ENCODE peak calls at places on chromosomes 7 and 10, in seven cellular contexts. One of them, this sample, is unnamed.

GRCh38 chr7:24817339-24817738 is 60.1 kb upstream of the GSDME start:
- DNase-seq in cardiac muscle cell: no peak
- DNase-seq in A549: no peak
- DNase-seq in ovary: no peak
- DNase-seq in suprapubic skin: no peak
- DNase-seq in kidney: no peak
- DNase-seq in stomach: no peak
- DNase-seq in this sample: no peak

GRCh38 chr10:110399163-110400094 is 94.7 kb upstream of the SMNDC1 start:
- DNase-seq in cardiac muscle cell: peak; percentile 98
- DNase-seq in A549: peak; percentile 98
- DNase-seq in ovary: no peak
- DNase-seq in suprapubic skin: no peak
- DNase-seq in kidney: peak; percentile 23
- DNase-seq in stomach: peak; percentile 62
- DNase-seq in this sample: peak; percentile 47

GRCh38 chr7:121960678-121961461 is 87.9 kb downstream of the PTPRZ1 start:
- DNase-seq in cardiac muscle cell: peak; percentile 54
- DNase-seq in A549: peak; percentile 4
- DNase-seq in ovary: no peak
- DNase-seq in suprapubic skin: no peak
- DNase-seq in kidney: no peak
- DNase-seq in stomach: no peak
- DNase-seq in this sample: no peak

GRCh38 chr10:100998991-100999741 is 442 bp upstream of the LZTS2 start:
- DNase-seq in cardiac muscle cell: peak; percentile 84
- DNase-seq in A549: peak; percentile 74
- DNase-seq in ovary: peak; percentile 91
- DNase-seq in suprapubic skin: peak; percentile 92
- DNase-seq in kidney: peak; percentile 94
- DNase-seq in stomach: peak; percentile 82
- DNase-seq in this sample: peak; percentile 88

GRCh38 chr10:12847361-12847975 is 154.0 kb downstream of the CCDC3 start:
- DNase-seq in cardiac muscle cell: no peak
- DNase-seq in A549: peak; percentile 56
- DNase-seq in ovary: no peak
- DNase-seq in suprapubic skin: no peak
- DNase-seq in kidney: no peak
- DNase-seq in stomach: no peak
- DNase-seq in this sample: no peak

GRCh38 chr7:18976715-18977466 is 140.5 kb downstream of the TWIST1 start:
- DNase-seq in cardiac muscle cell: peak; percentile 38
- DNase-seq in A549: no peak
- DNase-seq in ovary: no peak
- DNase-seq in suprapubic skin: no peak
- DNase-seq in kidney: no peak
- DNase-seq in stomach: no peak
- DNase-seq in this sample: no peak

GRCh38 chr7:24833548-24833947 is 76.3 kb upstream of the GSDME start:
- DNase-seq in cardiac muscle cell: no peak
- DNase-seq in A549: no peak
- DNase-seq in ovary: no peak
- DNase-seq in suprapubic skin: no peak
- DNase-seq in kidney: no peak
- DNase-seq in stomach: no peak
- DNase-seq in this sample: no peak

GRCh38 chr10:106360870-106361269 is 803.6 kb downstream of the SORCS1 start:
- DNase-seq in cardiac muscle cell: peak; percentile 96
- DNase-seq in A549: no peak
- DNase-seq in ovary: no peak
- DNase-seq in suprapubic skin: no peak
- DNase-seq in kidney: no peak
- DNase-seq in stomach: no peak
- DNase-seq in this sample: no peak

GRCh38 chr7:150974468-150975391 is 3.4 kb downstream of the KCNH2 start:
- DNase-seq in cardiac muscle cell: peak; percentile 23
- DNase-seq in A549: peak; percentile 44
- DNase-seq in ovary: peak; percentile 75
- DNase-seq in suprapubic skin: no peak
- DNase-seq in kidney: no peak
- DNase-seq in stomach: peak; percentile 55
- DNase-seq in this sample: peak; percentile 60

GRCh38 chr7:47496064-47496665 is 85.7 kb downstream of the TNS3 start:
- DNase-seq in cardiac muscle cell: no peak
- DNase-seq in A549: no peak
- DNase-seq in ovary: no peak
- DNase-seq in suprapubic skin: no peak
- DNase-seq in kidney: peak; percentile 42
- DNase-seq in stomach: no peak
- DNase-seq in this sample: no peak

GRCh38 chr10:11429439-11430052 is 181.9 kb downstream of the USP6NL start:
- DNase-seq in cardiac muscle cell: no peak
- DNase-seq in A549: no peak
- DNase-seq in ovary: no peak
- DNase-seq in suprapubic skin: peak; percentile 29
- DNase-seq in kidney: no peak
- DNase-seq in stomach: no peak
- DNase-seq in this sample: no peak

GRCh38 chr7:81776159-81776558 is 6.3 kb upstream of the HGF start:
- DNase-seq in cardiac muscle cell: peak; percentile 47
- DNase-seq in A549: no peak
- DNase-seq in ovary: no peak
- DNase-seq in suprapubic skin: no peak
- DNase-seq in kidney: no peak
- DNase-seq in stomach: no peak
- DNase-seq in this sample: no peak

GRCh38 chr10:112842832-112843360 is 107.2 kb upstream of the TCF7L2 start:
- DNase-seq in cardiac muscle cell: peak; percentile 41
- DNase-seq in A549: no peak
- DNase-seq in ovary: no peak
- DNase-seq in suprapubic skin: no peak
- DNase-seq in kidney: peak; percentile 87
- DNase-seq in stomach: no peak
- DNase-seq in this sample: no peak

GRCh38 chr7:155763721-155764431 is 48.4 kb downstream of the SHH start:
- DNase-seq in cardiac muscle cell: peak; percentile 59
- DNase-seq in A549: no peak
- DNase-seq in ovary: no peak
- DNase-seq in suprapubic skin: no peak
- DNase-seq in kidney: peak; percentile 77
- DNase-seq in stomach: no peak
- DNase-seq in this sample: peak; percentile 19
- H3K4me3 ChIP-seq in cardiac muscle cell: no peak overlapping the region
- H3K4me3 ChIP-seq in A549: no peak overlapping the region
- H3K4me3 ChIP-seq in ovary: no peak overlapping the region
- H3K4me3 ChIP-seq in suprapubic skin: no peak overlapping the region
- H3K4me3 ChIP-seq in kidney: no peak overlapping the region
- H3K4me3 ChIP-seq in stomach: no peak overlapping the region
- H3K4me3 ChIP-seq in this sample: no peak overlapping the region

GRCh38 chr10:69385454-69386350 is 31.0 kb downstream of the TACR2 start:
- DNase-seq in cardiac muscle cell: no peak
- DNase-seq in A549: no peak
- DNase-seq in ovary: no peak
- DNase-seq in suprapubic skin: no peak
- DNase-seq in kidney: no peak
- DNase-seq in stomach: no peak
- DNase-seq in this sample: no peak

GRCh38 chr10:69379800-69380199 is 36.9 kb downstream of the TACR2 start:
- DNase-seq in cardiac muscle cell: no peak
- DNase-seq in A549: no peak
- DNase-seq in ovary: no peak
- DNase-seq in suprapubic skin: no peak
- DNase-seq in kidney: no peak
- DNase-seq in stomach: no peak
- DNase-seq in this sample: no peak

GRCh38 chr10:69382382-69383117 is 34.2 kb downstream of the TACR2 start:
- DNase-seq in cardiac muscle cell: peak; percentile 90
- DNase-seq in A549: peak; percentile 27
- DNase-seq in ovary: no peak
- DNase-seq in suprapubic skin: no peak
- DNase-seq in kidney: no peak
- DNase-seq in stomach: no peak
- DNase-seq in this sample: no peak

GRCh38 chr10:69384320-69384719 is 32.4 kb downstream of the TACR2 start:
- DNase-seq in cardiac muscle cell: no peak
- DNase-seq in A549: no peak
- DNase-seq in ovary: no peak
- DNase-seq in suprapubic skin: no peak
- DNase-seq in kidney: no peak
- DNase-seq in stomach: no peak
- DNase-seq in this sample: no peak

DNA sequence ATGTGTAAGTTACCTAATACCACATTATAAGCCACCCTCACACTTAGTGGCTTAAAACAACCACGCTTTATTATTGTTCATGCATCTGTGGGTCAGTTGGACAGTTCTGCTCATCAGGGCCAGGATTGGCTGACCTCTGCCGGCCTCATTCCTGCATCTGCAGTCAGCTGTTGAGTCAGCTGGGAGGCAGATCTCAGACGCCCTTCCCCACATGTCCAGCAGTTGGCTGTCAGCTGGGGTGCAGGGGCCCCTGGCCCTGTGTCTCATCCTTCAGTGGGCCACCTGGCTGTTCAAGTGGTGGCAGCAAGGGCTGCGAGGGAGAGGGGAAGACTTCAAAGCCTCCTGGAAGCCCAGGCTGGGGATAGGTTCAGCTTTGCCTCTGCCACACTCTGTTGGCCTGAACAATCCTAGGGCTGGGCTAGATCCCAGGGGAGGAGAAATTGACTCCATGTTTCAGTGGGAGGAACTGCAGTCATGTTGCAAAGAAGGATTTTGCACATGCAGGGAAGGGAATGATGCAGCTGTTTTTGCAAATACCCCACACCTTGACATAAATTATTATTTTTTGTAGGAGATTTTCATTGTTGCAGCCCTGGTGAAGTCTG is 33.1 kb downstream of the TACR2 start:
- DNase-seq in cardiac muscle cell: peak; percentile 56
- DNase-seq in A549: peak; percentile 35
- DNase-seq in ovary: no peak
- DNase-seq in suprapubic skin: no peak
- DNase-seq in kidney: no peak
- DNase-seq in stomach: no peak
- DNase-seq in this sample: peak; percentile 40
- TF ChIP-seq CTCF in cardiac muscle cell: peak; percentile 17
- TF ChIP-seq CTCF in A549: peak; percentile 20
- TF ChIP-seq CTCF in ovary: no peak
- TF ChIP-seq CTCF in suprapubic skin: no peak
- TF ChIP-seq CTCF in kidney: no peak
- TF ChIP-seq CTCF in stomach: no peak
- TF ChIP-seq CTCF in this sample: no peak

DNA sequence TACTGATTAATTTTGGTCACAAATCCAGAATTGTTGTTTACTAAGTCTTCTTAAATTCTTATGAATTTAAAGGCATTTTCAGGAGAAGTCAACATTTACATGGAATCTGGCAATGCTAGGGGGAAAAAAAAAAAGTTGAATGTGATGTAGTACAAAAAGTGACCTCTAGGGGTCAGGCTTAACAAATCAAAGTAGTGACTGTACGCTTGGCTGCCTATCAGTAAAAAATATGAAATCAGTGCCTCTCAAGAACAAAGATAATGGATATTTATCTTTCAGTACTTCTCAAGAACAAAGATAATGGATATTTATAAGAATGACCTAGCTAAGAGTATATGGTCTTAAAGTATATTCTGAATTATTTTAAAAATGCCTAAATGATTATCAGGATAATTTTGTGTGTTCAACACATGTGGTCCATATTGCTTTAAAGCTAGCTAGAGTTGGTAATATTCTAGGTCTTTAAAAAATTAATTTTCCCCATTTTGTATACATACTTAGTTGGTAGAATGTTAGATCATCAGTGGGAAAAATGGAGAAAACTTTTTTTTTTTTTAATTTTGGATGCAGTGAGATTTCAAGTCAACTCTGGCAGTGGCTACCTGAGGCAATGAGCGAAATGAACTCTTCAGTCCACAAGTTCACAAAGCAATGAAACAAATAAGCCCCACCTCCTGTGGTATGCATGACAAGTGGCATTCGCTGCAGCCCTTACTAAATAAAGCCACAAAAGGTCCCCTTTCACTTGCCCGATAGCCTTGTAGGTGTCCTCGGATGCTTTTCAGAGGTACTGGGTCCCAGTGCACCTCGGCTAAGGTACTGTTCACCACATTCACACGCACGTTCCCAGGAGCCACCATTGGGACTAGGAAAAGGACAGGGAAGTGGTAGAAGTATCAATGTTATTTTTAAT is 51.2 kb upstream of the LAMB4 start:
- DNase-seq in cardiac muscle cell: peak; percentile 76
- DNase-seq in A549: peak; percentile 73
- DNase-seq in ovary: no peak
- DNase-seq in suprapubic skin: no peak
- DNase-seq in kidney: no peak
- DNase-seq in stomach: no peak
- DNase-seq in this sample: no peak
- H3K4me1 ChIP-seq in cardiac muscle cell: peaks cover 5% of the 10 kb centered on the region
- H3K4me1 ChIP-seq in A549: peaks cover 12% of the 10 kb centered on the region
- H3K4me1 ChIP-seq in ovary: no peaks in the 10 kb centered on the region
- H3K4me1 ChIP-seq in suprapubic skin: no peaks in the 10 kb centered on the region
- H3K4me1 ChIP-seq in kidney: no peaks in the 10 kb centered on the region
- H3K4me1 ChIP-seq in stomach: no peaks in the 10 kb centered on the region
- H3K4me1 ChIP-seq in this sample: no peaks in the 10 kb centered on the region

GRCh38 chr7:64905133-64905532 is 2.1 kb downstream of the ZNF273 start:
- DNase-seq in cardiac muscle cell: no peak
- DNase-seq in A549: no peak
- DNase-seq in ovary: no peak
- DNase-seq in suprapubic skin: no peak
- DNase-seq in kidney: no peak
- DNase-seq in stomach: no peak
- DNase-seq in this sample: no peak
- H3K4me3 ChIP-seq in cardiac muscle cell: no peak overlapping the region
- H3K4me3 ChIP-seq in A549: no peak overlapping the region
- H3K4me3 ChIP-seq in ovary: no peak overlapping the region
- H3K4me3 ChIP-seq in suprapubic skin: no peak overlapping the region
- H3K4me3 ChIP-seq in kidney: no peak overlapping the region
- H3K4me3 ChIP-seq in stomach: no peak overlapping the region
- H3K4me3 ChIP-seq in this sample: no peak overlapping the region

DNA sequence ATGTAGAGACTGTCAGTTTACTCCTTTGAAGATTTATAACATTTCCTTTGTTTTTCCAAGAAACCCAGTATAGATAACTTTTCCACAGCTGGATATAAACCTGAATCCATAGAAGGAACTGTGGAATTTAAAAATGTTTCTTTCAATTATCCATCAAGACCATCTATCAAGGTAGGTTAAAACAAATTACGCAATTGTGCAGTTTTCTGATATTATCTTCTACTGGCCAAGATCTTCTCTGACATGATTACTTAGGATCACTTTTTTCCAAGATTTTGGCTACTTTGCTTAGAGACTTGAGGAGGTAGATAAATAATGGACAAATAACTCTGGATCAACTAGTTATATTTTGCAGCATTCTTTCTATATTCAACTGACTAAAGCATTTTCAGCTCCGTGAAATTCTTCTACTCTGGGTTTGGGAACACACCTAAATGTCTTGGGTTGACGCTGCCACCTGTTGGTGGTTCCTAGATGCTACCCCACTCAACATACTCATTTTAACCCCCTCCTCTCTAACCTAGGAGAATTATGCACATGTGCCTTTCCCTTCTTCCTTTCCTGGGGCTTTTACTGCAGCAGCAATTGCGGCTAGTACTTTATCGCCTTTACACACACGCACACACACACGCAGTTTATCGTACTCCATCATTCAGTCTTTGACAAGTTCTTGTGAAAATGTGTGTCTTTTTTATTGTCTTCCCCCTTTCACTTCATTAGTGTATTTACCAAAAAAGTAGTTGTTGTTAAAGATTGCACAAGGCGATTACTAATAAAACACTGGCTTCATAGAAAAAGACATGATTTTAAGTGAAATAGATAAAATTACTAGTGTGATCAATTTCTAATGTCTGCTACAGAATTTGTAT is 32.7 kb downstream of the ABCB5 start:
- DNase-seq in cardiac muscle cell: peak; percentile 29
- DNase-seq in A549: peak; percentile 51
- DNase-seq in ovary: no peak
- DNase-seq in suprapubic skin: no peak
- DNase-seq in kidney: no peak
- DNase-seq in stomach: no peak
- DNase-seq in this sample: no peak
- TF ChIP-seq CTCF in cardiac muscle cell: peak; percentile 42
- TF ChIP-seq CTCF in A549: peak; percentile 48
- TF ChIP-seq CTCF in ovary: no peak
- TF ChIP-seq CTCF in suprapubic skin: no peak
- TF ChIP-seq CTCF in kidney: peak; percentile 25
- TF ChIP-seq CTCF in stomach: no peak
- TF ChIP-seq CTCF in this sample: peak; percentile 38

This sample was measured in heart right ventricle.